ENCODE peak calls at places on chromosomes 16 and 17, in seven cellular contexts. O, G, D, K, J, P and U are unnamed samples.
A peak's percentile ranks its signal among the peaks of the same experiment; 100 is the strongest.

GRCh38 chr17:64063766-64064224 is 43.4 kb upstream of the ICAM2 start:
- DNase-seq in O (peak; percentile 36), G (peak; percentile 85), D (peak; percentile 60), K (no peak), J (peak; percentile 39), P (peak; percentile 37), U (peak; percentile 71)

GRCh38 chr17:54950116-54950515 is 18.3 kb downstream of the COX11 start:
- DNase-seq in O (no peak), G (no peak), D (no peak), K (no peak), J (no peak), P (no peak), U (no peak)

GRCh38 chr16:27383511-27384243 is 18.3 kb upstream of the IL21R start:
- DNase-seq in O (no peak), G (no peak), D (no peak), K (no peak), J (no peak), P (no peak), U (no peak)

GRCh38 chr16:85444879-85445778 is 168.0 kb upstream of the GSE1 start:
- DNase-seq in O (no peak), G (peak; percentile 56), D (no peak), K (no peak), J (no peak), P (peak; percentile 28), U (no peak)

GRCh38 chr17:77769762-77770161 is 188.7 kb upstream of the TNRC6C start:
- DNase-seq in O (no peak), G (no peak), D (no peak), K (no peak), J (no peak), P (no peak), U (no peak)

GRCh38 chr16:30623558-30624283 is 13.5 kb upstream of the ZNF689 start:
- DNase-seq in O (no peak), G (no peak), D (no peak), K (no peak), J (no peak), P (no peak), U (no peak)

GRCh38 chr16:70777973-70778406 is 23.0 kb downstream of the VAC14 start:
- DNase-seq in O (no peak), G (no peak), D (no peak), K (no peak), J (peak; percentile 52), P (no peak), U (no peak)

GRCh38 chr16:89193021-89193575 is 7.2 kb downstream of the SLC22A31 start:
- DNase-seq in O (no peak), G (peak; percentile 62), D (peak; percentile 37), K (no peak), J (peak; percentile 80), P (no peak), U (peak; percentile 60)

GRCh38 chr16:46916980-46917379 is 32.8 kb downstream of the GPT2 start:
- DNase-seq in O (no peak), G (no peak), D (no peak), K (no peak), J (no peak), P (no peak), U (no peak)

GRCh38 chr16:58196898-58197313 is 1.0 kb downstream of the CSNK2A2 start:
- DNase-seq in O (no peak), G (no peak), D (no peak), K (no peak), J (no peak), P (no peak), U (no peak)

GRCh38 chr16:53043986-53044571 is 8.6 kb downstream of the CHD9NB start:
- DNase-seq in O (peak; percentile 56), G (no peak), D (no peak), K (no peak), J (no peak), P (no peak), U (no peak)

GRCh38 chr16:88882358-88883030 is 16.0 kb upstream of the PABPN1L start:
- DNase-seq in O (no peak), G (peak; percentile 63), D (no peak), K (no peak), J (no peak), P (peak; percentile 27), U (no peak)

GRCh38 chr16:19127205-19127604 is 13.4 kb downstream of the ITPRIPL2 start:
- DNase-seq in O (no peak), G (no peak), D (no peak), K (no peak), J (peak; percentile 29), P (no peak), U (no peak)

GRCh38 chr17:45367216-45367615 is 50.4 kb upstream of the MAP3K14 start:
- DNase-seq in O (no peak), G (no peak), D (no peak), K (no peak), J (no peak), P (no peak), U (no peak)

GRCh38 chr17:76772842-76773521 is 35.1 kb downstream of the MFSD11 start:
- DNase-seq in O (no peak), G (no peak), D (peak; percentile 62), K (peak; percentile 76), J (peak; percentile 94), P (no peak), U (peak; percentile 58)

GRCh38 chr17:80095038-80095843 is 6.1 kb upstream of the GAA start:
- DNase-seq in O (no peak), G (no peak), D (no peak), K (no peak), J (no peak), P (no peak), U (no peak)

GRCh38 chr17:6686026-6686425 is 27.1 kb downstream of the SLC13A5 start:
- DNase-seq in O (no peak), G (no peak), D (no peak), K (no peak), J (no peak), P (no peak), U (no peak)

GRCh38 chr17:48908047-48908843 is at the start of gene UBE2Z:
- DNase-seq in O (peak; percentile 95), G (peak; percentile 94), D (peak; percentile 91), K (peak; percentile 66), J (peak; percentile 96), P (peak; percentile 94), U (peak; percentile 91)

GRCh38 chr17:77666881-77667395 is 291.6 kb upstream of the TNRC6C start:
- DNase-seq in O (no peak), G (no peak), D (peak; percentile 59), K (no peak), J (no peak), P (peak; percentile 52), U (peak; percentile 93)

GRCh38 chr17:29018788-29019474 is 13.1 kb upstream of the SEZ6 start:
- DNase-seq in O (no peak), G (no peak), D (no peak), K (no peak), J (no peak), P (no peak), U (no peak)

GRCh38 chr16:3495166-3495565 is at the start of gene C16orf90:
- DNase-seq in O (no peak), G (no peak), D (no peak), K (no peak), J (no peak), P (no peak), U (no peak)

GRCh38 chr16:84990782-84991181 is 20.6 kb downstream of the ZDHHC7 start:
- DNase-seq in O (no peak), G (no peak), D (no peak), K (no peak), J (no peak), P (no peak), U (no peak)

GRCh38 chr17:79623786-79624657 is 13.2 kb upstream of the RBFOX3 start:
- DNase-seq in O (no peak), G (no peak), D (no peak), K (no peak), J (no peak), P (no peak), U (no peak)

GRCh38 chr16:26787924-26788323 is 278.8 kb upstream of the C16orf82 start:
- DNase-seq in O (no peak), G (no peak), D (no peak), K (no peak), J (no peak), P (no peak), U (no peak)

GRCh38 chr17:82901836-82902235 is 62.0 kb upstream of the ZNF750 start:
- DNase-seq in O (no peak), G (no peak), D (no peak), K (no peak), J (no peak), P (no peak), U (no peak)

GRCh38 chr16:57564571-57565270 is 22.3 kb downstream of the ADGRG5 start:
- DNase-seq in O (no peak), G (no peak), D (no peak), K (no peak), J (peak; percentile 74), P (no peak), U (no peak)

GRCh38 chr16:82671743-82672142 is 45.0 kb downstream of the CDH13 start:
- DNase-seq in O (no peak), G (no peak), D (peak; percentile 24), K (no peak), J (no peak), P (peak; percentile 20), U (no peak)

GRCh38 chr17:45227101-45227591 is 5.5 kb downstream of the FMNL1 start:
- DNase-seq in O (no peak), G (no peak), D (no peak), K (no peak), J (peak; percentile 71), P (peak; percentile 79), U (peak; percentile 52)

GRCh38 chr17:34762078-34762477 is 182.7 kb downstream of the TMEM132E start:
- DNase-seq in O (no peak), G (no peak), D (no peak), K (no peak), J (no peak), P (no peak), U (no peak)

GRCh38 chr17:12431188-12431587 is 234.5 kb upstream of the MYOCD start:
- DNase-seq in O (no peak), G (no peak), D (no peak), K (no peak), J (no peak), P (no peak), U (no peak)

GRCh38 chr16:31880322-31880979 is 6.8 kb downstream of the ZNF267 start:
- DNase-seq in O (no peak), G (no peak), D (peak; percentile 60), K (no peak), J (peak; percentile 69), P (no peak), U (peak; percentile 53)

GRCh38 chr17:34367486-34368270 is 4.6 kb upstream of the CCL1 start:
- DNase-seq in O (no peak), G (no peak), D (no peak), K (no peak), J (no peak), P (no peak), U (no peak)